ENCODE peak calls at places on chromosomes 4 and X, in seven cellular contexts. N is uterus, K is IMR-90, V is right atrium auricular region, F is body of pancreas, G is upper lobe of right lung, Q is OCI-LY7. M is an unnamed sample.

GRCh38 chr4:112060212-112060611 is 85.0 kb upstream of the FAM241A start:
- DNase-seq in N (no peak), K (peak; percentile 17), V (no peak), F (no peak), G (no peak), Q (peak; percentile 11), M (no peak)

GRCh38 chrX:8191022-8191421 is 20.0 kb upstream of the VCX2 start:
- DNase-seq in N (no peak), K (no peak), V (no peak), F (no peak), G (peak; percentile 57), Q (no peak), M (peak; percentile 69)

GRCh38 chr4:70992354-70992753 is 1.1 kb upstream of the DCK start:
- DNase-seq in N (no peak), K (no peak), V (no peak), F (peak; percentile 44), G (no peak), Q (peak; percentile 63), M (no peak)

GRCh38 chr4:108540536-108540935 is 79.8 kb upstream of the RPL34 start:
- DNase-seq in N (no peak), K (no peak), V (no peak), F (no peak), G (no peak), Q (no peak), M (no peak)

GRCh38 chrX:136814847-136815634 is 34.3 kb upstream of the ARHGEF6 start:
- DNase-seq in N (no peak), K (no peak), V (no peak), F (no peak), G (no peak), Q (no peak), M (no peak)

GRCh38 chrX:152108527-152108926 is 29.9 kb downstream of the MAGEA10 start:
- DNase-seq in N (no peak), K (no peak), V (no peak), F (no peak), G (no peak), Q (no peak), M (no peak)

GRCh38 chrX:96372313-96373046 is 312.2 kb upstream of the DIAPH2 start:
- DNase-seq in N (no peak), K (peak; percentile 70), V (no peak), F (peak; percentile 26), G (no peak), Q (peak; percentile 21), M (no peak)

GRCh38 chr4:90292438-90292837 is 165.2 kb downstream of the CCSER1 start:
- DNase-seq in N (no peak), K (no peak), V (no peak), F (no peak), G (no peak), Q (no peak), M (no peak)

GRCh38 chrX:7941390-7942042 is 14.3 kb upstream of the PNPLA4 start:
- DNase-seq in N (no peak), K (peak; percentile 7), V (no peak), F (no peak), G (no peak), Q (peak; percentile 9), M (no peak)

GRCh38 chrX:153474718-153475117 is 4.3 kb upstream of the HAUS7 start:
- DNase-seq in N (peak; percentile 79), K (peak; percentile 46), V (peak; percentile 77), F (peak; percentile 69), G (peak; percentile 80), Q (no peak), M (no peak)

GRCh38 chr4:40500781-40501180 is 128.9 kb downstream of the RBM47 start:
- DNase-seq in N (no peak), K (no peak), V (no peak), F (no peak), G (no peak), Q (no peak), M (no peak)
- H3K4me1 ChIP-seq in N (no peaks in the 10 kb centered on the region), K (peaks cover 4% of the 10 kb centered on the region), V (no peaks in the 10 kb centered on the region), F (peaks cover 65% of the 10 kb centered on the region), G (no peaks in the 10 kb centered on the region), Q (peaks cover 30% of the 10 kb centered on the region), M (peaks cover under 1% of the 10 kb centered on the region)

GRCh38 chr4:40040908-40041307 is 15.7 kb upstream of the N4BP2 start:
- DNase-seq in N (no peak), K (no peak), V (no peak), F (no peak), G (no peak), Q (no peak), M (no peak)

GRCh38 chr4:40043786-40044185 is 12.9 kb upstream of the N4BP2 start:
- DNase-seq in N (no peak), K (no peak), V (no peak), F (no peak), G (no peak), Q (no peak), M (no peak)

GRCh38 chr4:40046311-40046980 is 10.2 kb upstream of the N4BP2 start:
- DNase-seq in N (no peak), K (peak; percentile 64), V (peak; percentile 70), F (peak; percentile 63), G (no peak), Q (no peak), M (no peak)
- H3K27ac ChIP-seq in N (no peak overlapping the region), K (no peak overlapping the region), V (no peak overlapping the region), F (no peak overlapping the region), G (no peak overlapping the region), Q (no peak overlapping the region), M (no peak overlapping the region)

DNA sequence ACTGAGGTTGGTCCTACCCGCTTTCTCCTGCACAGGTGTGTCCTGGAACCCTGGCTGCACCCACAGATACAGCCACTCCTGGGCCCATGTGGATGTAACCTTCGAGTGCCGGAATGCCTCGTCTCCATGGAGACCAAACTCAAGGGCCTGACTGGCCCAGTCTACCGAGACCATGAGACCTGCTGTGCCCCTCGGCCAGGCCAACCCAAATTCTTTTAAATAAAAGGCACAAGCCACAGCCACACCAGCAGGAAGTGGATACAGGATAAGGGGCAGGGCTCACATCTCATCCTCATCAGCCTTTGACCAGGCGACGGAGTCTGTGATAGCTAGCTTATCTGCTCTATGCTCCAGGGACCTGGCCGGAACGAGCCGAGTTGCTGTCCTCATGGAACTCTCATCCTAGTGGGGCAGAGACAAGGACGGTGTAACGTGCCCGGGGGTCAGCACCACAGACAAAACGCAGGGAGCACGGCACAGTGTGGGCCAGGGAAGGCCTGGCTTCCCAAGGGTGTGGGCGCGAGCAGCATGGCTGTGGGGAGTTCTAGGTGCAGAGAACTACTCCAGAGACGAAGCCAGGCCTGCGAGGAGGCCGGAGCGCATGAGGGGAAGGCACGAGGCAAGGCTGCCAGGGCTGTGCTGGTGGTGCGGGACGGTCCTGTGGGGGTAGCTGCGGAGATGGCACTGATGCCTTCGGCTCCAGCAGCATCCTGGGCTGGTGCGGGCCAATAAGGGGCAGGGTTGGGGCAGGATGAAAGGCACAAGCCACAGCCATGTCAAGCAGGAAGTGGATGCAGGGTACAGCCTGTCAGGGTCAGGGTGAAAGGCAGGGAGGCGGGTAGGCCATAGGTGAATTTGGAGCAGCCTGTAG is 22.7 kb downstream of the NOP14 start:
- DNase-seq in N (no peak), K (no peak), V (peak; percentile 57), F (no peak), G (no peak), Q (no peak), M (peak; percentile 52)
- H3K36me3 ChIP-seq in N (no peaks in the 10 kb centered on the region), K (peaks cover 73% of the 10 kb centered on the region), V (peaks cover 77% of the 10 kb centered on the region), F (peaks cover 31% of the 10 kb centered on the region), G (peaks cover 83% of the 10 kb centered on the region), Q (peaks cover 93% of the 10 kb centered on the region), M (peaks cover 80% of the 10 kb centered on the region)

GRCh38 chr4:144701683-144702233 is 55.8 kb downstream of the HHIP start:
- DNase-seq in N (no peak), K (no peak), V (no peak), F (no peak), G (no peak), Q (no peak), M (no peak)
- H3K4me1 ChIP-seq in N (no peaks in the 10 kb centered on the region), K (peaks cover 14% of the 10 kb centered on the region), V (no peaks in the 10 kb centered on the region), F (peaks cover 3% of the 10 kb centered on the region), G (no peaks in the 10 kb centered on the region), Q (no peaks in the 10 kb centered on the region), M (peaks cover 15% of the 10 kb centered on the region)

GRCh38 chr4:62881210-62881609 is 1528.0 kb downstream of the TECRL start:
- DNase-seq in N (no peak), K (no peak), V (no peak), F (no peak), G (no peak), Q (no peak), M (no peak)
- H3K27ac ChIP-seq in N (no peak overlapping the region), K (no peak overlapping the region), V (no peak overlapping the region), F (no peak overlapping the region), G (no peak overlapping the region), Q (no peak overlapping the region), M (no peak overlapping the region)

GRCh38 chrX:2732649-2733048 is 19.2 kb upstream of the XG start:
- DNase-seq in N (no peak), K (no peak), V (no peak), F (no peak), G (no peak), Q (no peak), M (no peak)
- H3K36me3 ChIP-seq in N (no peaks in the 10 kb centered on the region), K (peaks cover 36% of the 10 kb centered on the region), V (peaks cover 71% of the 10 kb centered on the region), F (no peaks in the 10 kb centered on the region), G (peaks cover 70% of the 10 kb centered on the region), Q (peaks cover 40% of the 10 kb centered on the region), M (peaks cover 79% of the 10 kb centered on the region)

GRCh38 chr4:4859010-4859798 is at the start of gene MSX1:
- DNase-seq in N (peak; percentile 92), K (peak; percentile 75), V (peak; percentile 85), F (peak; percentile 79), G (peak; percentile 91), Q (peak; percentile 5), M (peak; percentile 75)
- H3K4me1 ChIP-seq in N (peaks cover 3% of the 10 kb centered on the region), K (no peaks in the 10 kb centered on the region), V (no peaks in the 10 kb centered on the region), F (peaks cover 50% of the 10 kb centered on the region), G (peaks cover 19% of the 10 kb centered on the region), Q (no peaks in the 10 kb centered on the region), M (peaks cover 3% of the 10 kb centered on the region)

GRCh38 chr4:2254665-2255500 is 7.0 kb downstream of the MXD4 start:
- DNase-seq in N (no peak), K (no peak), V (peak; percentile 53), F (no peak), G (no peak), Q (no peak), M (peak; percentile 49)
- H3K27ac ChIP-seq in N (peak overlapping the region; percentile 93), K (no peak overlapping the region), V (peak overlapping the region; percentile 87), F (no peak overlapping the region), G (peak overlapping the region; percentile 91), Q (no peak overlapping the region), M (no peak overlapping the region)

GRCh38 chr4:39613093-39613656 is 25.5 kb downstream of the SMIM14 start:
- DNase-seq in N (no peak), K (peak; percentile 58), V (no peak), F (no peak), G (no peak), Q (no peak), M (no peak)
- H3K36me3 ChIP-seq in N (no peaks in the 10 kb centered on the region), K (peaks cover 3% of the 10 kb centered on the region), V (peaks cover 4% of the 10 kb centered on the region), F (peaks cover 4% of the 10 kb centered on the region), G (peaks cover 10% of the 10 kb centered on the region), Q (no peaks in the 10 kb centered on the region), M (no peaks in the 10 kb centered on the region)

M was measured in RWPE2.